ENCODE peak calls at places on chromosomes 13 and 19, in eight cellular contexts. X is right lobe of liver, U is A549, Z is breast epithelium, O is suprapubic skin, L is MM.1S, G is transverse colon, E is Peyer's patch. S is an unnamed sample. For H3K9me3, the result is how much of the 10 kb centered on the place peaks cover.

GRCh38 chr19:5028229-5028886 is 59.4 kb downstream of the KDM4B start:
- DNase-seq in O (no peak), X (no peak), L (no peak), U (no peak), G (no peak), E (no peak), Z (no peak), S (no peak)

GRCh38 chr13:51125495-51126226 is 14.6 kb upstream of the C13orf42 start:
- DNase-seq in L (peak), E (peak), U (peak), G (peak), Z (no peak), O (no peak), X (no peak), S (no peak)

GRCh38 chr13:63696055-63696454 is 2280.4 kb upstream of the PCDH20 start:
- DNase-seq in Z (no peak), X (no peak), O (no peak), E (no peak), L (no peak), G (no peak), U (no peak), S (no peak)

GRCh38 chr19:939439-939838 is 13.6 kb downstream of the ARID3A start:
- DNase-seq in E (no peak), U (no peak), L (no peak), Z (no peak), G (no peak), O (no peak), X (no peak), S (no peak)

GRCh38 chr13:73451120-73452029 is 392.6 kb downstream of the KLF5 start:
- DNase-seq in Z (no peak), O (no peak), X (no peak), U (no peak), E (peak), L (no peak), G (peak), S (no peak)

GRCh38 chr13:72782717-72783116 is 784 bp downstream of the PIBF1 start:
- DNase-seq in U (no peak), G (no peak), Z (no peak), L (no peak), X (no peak), E (no peak), O (no peak), S (no peak)

GRCh38 chr13:19605161-19605955 is 28.1 kb upstream of the MPHOSPH8 start:
- DNase-seq in U (no peak), X (no peak), L (no peak), G (no peak), Z (no peak), O (no peak), E (no peak), S (no peak)

GRCh38 chr13:89856512-89856911 is 1491.0 kb upstream of the MIR17HG start:
- DNase-seq in U (no peak), X (no peak), G (no peak), L (no peak), E (no peak), O (no peak), Z (no peak), S (no peak)

GRCh38 chr19:2770055-2771013 is 12.7 kb downstream of the SGTA start:
- DNase-seq in L (no peak), E (no peak), O (no peak), X (no peak), G (peak), Z (no peak), U (no peak), S (no peak)

GRCh38 chr13:81874681-81875661 is 1534.0 kb upstream of the SPRY2 start:
- DNase-seq in X (no peak), L (no peak), Z (no peak), O (no peak), E (no peak), G (no peak), U (no peak), S (no peak)

GRCh38 chr19:11284535-11284934 is 11.4 kb upstream of the TSPAN16 start:
- DNase-seq in Z (no peak), U (no peak), E (no peak), X (no peak), O (no peak), G (no peak), L (no peak), S (no peak)

GRCh38 chr13:90068658-90069057 is 1278.8 kb upstream of the MIR17HG start:
- DNase-seq in U (no peak), Z (no peak), L (peak), E (no peak), G (no peak), O (no peak), X (no peak), S (no peak)

GRCh38 chr19:16262618-16263017 is 62.0 kb upstream of the KLF2 start:
- DNase-seq in Z (no peak), L (no peak), G (peak), U (no peak), E (peak), X (peak), O (no peak), S (no peak)

GRCh38 chr19:10554760-10555612 is 10.8 kb downstream of the KRI1 start:
- DNase-seq in Z (no peak), U (no peak), G (no peak), X (no peak), O (no peak), E (no peak), L (no peak), S (no peak)

GRCh38 chr13:37984357-37984756 is 114.8 kb upstream of the TRPC4 start:
- DNase-seq in U (no peak), X (no peak), G (no peak), E (no peak), L (no peak), O (no peak), Z (no peak), S (no peak)

GRCh38 chr19:43983544-43983911 is 460 bp upstream of the ZNF155 start:
- DNase-seq in E (no peak), G (no peak), L (no peak), Z (no peak), U (no peak), O (no peak), X (no peak), S (no peak)

GRCh38 chr19:8192227-8192820 is 16.8 kb upstream of the CERS4 start:
- DNase-seq in U (no peak), O (no peak), X (no peak), L (no peak), Z (no peak), E (peak), G (no peak), S (no peak)

GRCh38 chr19:8196271-8196908 is 12.8 kb upstream of the CERS4 start:
- DNase-seq in O (no peak), X (no peak), Z (no peak), L (no peak), G (no peak), U (no peak), E (peak), S (no peak)

GRCh38 chr19:8194528-8195275 is 14.5 kb upstream of the CERS4 start:
- DNase-seq in O (no peak), E (peak), G (peak), L (peak), X (peak), Z (no peak), U (no peak), S (peak)
- H3K27ac ChIP-seq in O (no peak), E (peak), G (peak), L (peak), X (peak), Z (no peak), U (no peak), S (peak)

GRCh38 chr13:83086948-83087347 is 795.3 kb downstream of the SLITRK1 start:
- DNase-seq in U (no peak), G (no peak), Z (no peak), L (no peak), O (no peak), E (no peak), X (no peak), S (no peak)
- H3K9me3 ChIP-seq in U (under half), G (under half), Z (under half), L (under half), O (under half), E (under half), X (under half), S (under half)

DNA sequence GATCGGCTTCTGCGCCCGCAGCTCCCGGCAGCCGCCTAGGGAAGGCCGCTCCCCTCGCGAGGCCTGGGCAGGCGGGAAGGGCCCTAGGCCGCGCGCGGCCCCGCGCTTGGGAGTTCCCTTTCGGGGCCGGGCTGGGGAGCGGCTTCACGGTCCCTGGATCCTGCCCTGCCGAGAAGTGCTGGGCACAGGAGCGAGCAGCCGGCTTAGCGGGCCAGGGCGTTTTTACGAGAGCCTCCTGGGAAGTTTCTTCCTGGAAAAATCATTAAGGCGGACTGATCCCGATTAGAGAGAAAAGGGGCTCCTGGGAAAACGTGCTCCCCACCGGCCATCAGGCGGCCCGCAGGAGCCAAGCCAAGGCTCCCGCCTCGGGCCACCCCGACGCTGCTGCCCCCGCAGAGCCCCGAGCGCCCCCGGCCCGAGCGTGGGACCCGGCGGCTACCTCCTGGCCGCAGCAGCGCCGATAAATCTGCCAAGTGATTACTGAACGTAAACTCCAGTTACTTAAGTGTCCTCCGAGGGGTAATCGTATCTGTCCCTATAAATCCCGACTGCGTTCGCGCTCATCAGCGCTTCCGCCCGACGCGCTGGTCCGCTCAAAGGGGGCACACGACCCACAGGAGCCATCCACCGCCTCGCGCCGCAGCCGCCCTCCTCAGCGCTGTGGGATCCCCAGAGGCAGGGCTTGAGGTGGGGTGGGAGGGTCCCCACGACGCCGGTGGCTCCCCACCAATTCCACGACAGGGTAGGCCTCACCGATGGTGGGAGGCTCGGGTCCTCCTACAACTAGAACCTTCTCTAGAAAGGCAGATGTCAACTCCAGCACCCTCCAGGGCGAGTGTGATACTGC is 2.8 kb downstream of the ZIC5 start:
- DNase-seq in U (no peak), E (peak), Z (no peak), O (no peak), X (no peak), L (no peak), G (peak), S (no peak)
- H3K27ac ChIP-seq in U (peak), E (no peak), Z (no peak), O (no peak), X (no peak), L (no peak), G (no peak), S (no peak)

GRCh38 chr13:56864451-56864850 is 276.3 kb upstream of the PRR20A start:
- DNase-seq in G (no peak), X (no peak), E (no peak), L (no peak), Z (no peak), O (no peak), U (no peak), S (no peak)
- H3K9me3 ChIP-seq in G (under half), X (under half), E (under half), L (under half), Z (under half), O (under half), U (under half), S (under half)

DNA sequence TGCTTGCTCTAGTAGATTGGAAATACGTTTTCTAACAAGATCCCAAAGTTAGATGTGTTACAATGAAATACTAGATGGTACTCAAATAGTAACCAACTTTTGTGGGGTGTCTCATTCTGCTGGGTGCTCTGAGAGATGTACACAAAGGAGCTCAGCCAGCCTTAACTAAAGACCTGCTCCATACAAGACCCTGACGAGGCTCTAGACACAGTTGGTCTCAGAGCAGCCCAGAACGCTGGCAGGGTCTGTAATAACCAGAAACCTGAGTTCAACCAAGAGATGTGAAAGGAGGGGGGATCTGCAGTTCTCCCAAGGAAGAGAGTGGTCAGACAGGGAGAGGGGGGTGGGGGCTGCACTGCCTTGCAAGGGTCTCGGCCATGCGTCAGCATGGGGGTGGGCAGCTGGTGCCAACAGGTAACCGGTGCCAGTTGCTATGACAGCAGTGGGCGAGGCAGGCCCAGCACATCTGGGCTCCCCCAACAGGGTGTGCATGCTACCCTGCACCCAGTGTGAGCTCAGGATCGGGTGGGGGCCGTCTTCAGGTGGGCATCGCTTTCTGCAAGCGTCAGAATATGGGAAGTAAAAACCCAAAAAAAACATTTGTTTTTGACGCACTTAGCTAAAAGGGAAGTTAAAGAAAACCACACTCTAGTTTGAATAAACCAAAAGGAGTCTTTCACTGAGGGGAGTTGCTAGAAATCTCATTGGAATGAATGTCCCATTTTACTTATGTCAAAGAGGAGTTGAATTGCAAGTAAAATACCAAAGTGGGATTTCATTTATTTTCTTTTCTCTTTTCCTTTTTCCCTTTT is 68.0 kb upstream of the GPR183 start:
- DNase-seq in Z (no peak), O (peak), G (peak), E (peak), U (no peak), L (no peak), X (peak), S (peak)
- H3K27ac ChIP-seq in Z (no peak), O (no peak), G (no peak), E (peak), U (no peak), L (no peak), X (no peak), S (peak)

GRCh38 chr19:36819130-36819630 is 19.0 kb downstream of the ZNF790 start:
- DNase-seq in Z (no peak), U (no peak), L (no peak), X (no peak), O (no peak), E (no peak), G (no peak), S (no peak)

GRCh38 chr19:36821758-36822157 is 16.4 kb downstream of the ZNF790 start:
- DNase-seq in L (no peak), G (no peak), X (no peak), E (no peak), Z (no peak), O (no peak), U (no peak), S (no peak)
- H3K9me3 ChIP-seq in L (under half), G (half or more), X (under half), E (under half), Z (half or more), O (half or more), U (half or more), S (half or more)

GRCh38 chr13:33279414-33279813 is 6.1 kb downstream of the STARD13 start:
- DNase-seq in E (peak), L (no peak), G (peak), X (peak), Z (no peak), U (no peak), O (no peak), S (no peak)

GRCh38 chr13:33278923-33279322 is 6.6 kb downstream of the STARD13 start:
- DNase-seq in O (no peak), E (no peak), X (no peak), U (no peak), Z (no peak), L (no peak), G (no peak), S (no peak)

GRCh38 chr13:33277351-33277750 is 8.2 kb downstream of the STARD13 start:
- DNase-seq in O (no peak), E (no peak), L (no peak), U (no peak), Z (no peak), X (no peak), G (no peak), S (no peak)

GRCh38 chr13:33276581-33276980 is 9.0 kb downstream of the STARD13 start:
- DNase-seq in Z (no peak), G (no peak), E (no peak), O (no peak), U (no peak), L (no peak), X (no peak), S (no peak)

DNA sequence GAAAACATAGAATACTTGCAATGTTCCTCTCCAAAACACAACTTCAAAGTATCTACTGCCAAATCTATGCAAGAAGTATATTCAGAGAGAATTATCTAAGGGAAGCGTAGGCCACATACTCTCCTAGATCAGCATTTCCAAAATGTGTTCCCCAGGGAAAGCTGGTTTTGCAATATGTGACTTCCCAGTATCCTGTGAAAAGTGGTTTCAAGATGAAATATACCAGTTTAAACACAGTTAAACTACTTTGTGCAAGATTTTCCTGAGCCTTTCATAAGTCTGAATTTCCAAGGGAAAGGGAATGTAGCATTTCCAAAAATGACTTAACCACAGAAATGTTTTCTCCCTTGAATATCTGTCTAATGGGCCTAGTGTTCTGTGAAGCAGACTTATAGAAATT is 7.6 kb downstream of the STARD13 start:
- DNase-seq in L (no peak), X (no peak), G (no peak), E (no peak), U (no peak), Z (no peak), O (no peak), S (no peak)
- H3K27ac ChIP-seq in L (no peak), X (no peak), G (peak), E (no peak), U (peak), Z (peak), O (peak), S (no peak)

GRCh38 chr13:21150013-21150412 is 26.3 kb downstream of the SKA3 start:
- DNase-seq in E (no peak), U (no peak), X (no peak), O (no peak), G (no peak), L (no peak), Z (no peak), S (no peak)

GRCh38 chr13:21149568-21149967 is 26.8 kb downstream of the SKA3 start:
- DNase-seq in U (no peak), G (no peak), Z (no peak), E (no peak), L (no peak), O (no peak), X (no peak), S (no peak)

GRCh38 chr13:21148557-21149258 is 27.6 kb downstream of the SKA3 start:
- DNase-seq in E (no peak), O (no peak), X (no peak), U (no peak), L (no peak), G (no peak), Z (no peak), S (no peak)

GRCh38 chr13:21152251-21152899 is 24.0 kb downstream of the SKA3 start:
- DNase-seq in G (no peak), U (no peak), Z (no peak), X (no peak), O (no peak), L (no peak), E (no peak), S (no peak)

GRCh38 chr13:21147827-21148226 is 28.5 kb downstream of the SKA3 start:
- DNase-seq in U (no peak), L (no peak), O (no peak), E (no peak), G (no peak), X (no peak), Z (no peak), S (no peak)
- H3K9me3 ChIP-seq in U (under half), L (under half), O (under half), E (under half), G (under half), X (under half), Z (under half), S (under half)

GRCh38 chr19:29844891-29845575 is 33.2 kb downstream of the CCNE1 start:
- DNase-seq in L (peak), Z (peak), O (peak), U (peak), X (peak), G (peak), E (peak), S (peak)
- H3K27ac ChIP-seq in L (peak), Z (peak), O (peak), U (peak), X (peak), G (peak), E (peak), S (peak)

GRCh38 chr19:53394522-53394973 is 401 bp upstream of the ZNF765 start:
- DNase-seq in O (peak), G (peak), L (no peak), Z (peak), U (no peak), E (peak), X (peak), S (no peak)

GRCh38 chr19:53388168-53388567 is 6.8 kb upstream of the ZNF765 start:
- DNase-seq in E (no peak), L (no peak), G (no peak), U (no peak), O (no peak), X (no peak), Z (no peak), S (no peak)

GRCh38 chr19:53389591-53390377 is 5.2 kb upstream of the ZNF765 start:
- DNase-seq in Z (no peak), U (no peak), X (no peak), G (no peak), L (no peak), O (no peak), E (no peak), S (no peak)

DNA sequence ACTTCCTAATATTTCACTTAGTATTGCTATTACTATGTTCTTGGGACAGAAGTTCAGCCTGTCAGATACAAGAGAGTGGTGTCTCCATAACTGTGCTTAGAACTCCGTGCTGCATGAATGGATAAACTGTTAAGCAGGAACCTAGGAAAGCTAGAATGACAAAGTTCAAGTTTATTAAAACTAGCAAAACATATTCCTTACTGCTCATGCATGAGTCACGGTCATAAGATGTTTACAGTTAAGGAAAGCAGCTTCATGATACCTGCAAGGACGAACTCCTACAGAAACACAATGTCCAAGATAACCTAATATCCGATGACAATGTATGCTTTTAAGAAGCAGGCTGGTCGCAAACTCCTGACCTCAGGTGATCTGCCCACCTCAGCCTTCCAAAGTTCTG is 6.0 kb upstream of the ZNF765 start:
- DNase-seq in G (no peak), Z (no peak), E (no peak), U (no peak), O (no peak), X (no peak), L (no peak), S (no peak)
- H3K9me3 ChIP-seq in G (under half), Z (under half), E (under half), U (half or more), O (under half), X (under half), L (under half), S (half or more)

S was measured in CD4-positive, alpha-beta T cell.